ENCODE peak calls at places on chromosomes 13 and 19, in four cellular contexts. E is heart right ventricle, W is AG04450, L is mesendoderm. H is an unnamed sample.

GRCh38 chr19:1291761-1292418 is 6.2 kb downstream of the EFNA2 start:
- DNase-seq in E (no peak), W (no peak), L (no peak), H (no peak)

GRCh38 chr19:58338825-58339558 is 12.2 kb downstream of the ZSCAN22 start:
- DNase-seq in W (no peak), L (peak), E (no peak), H (no peak)

GRCh38 chr19:29574518-29574917 is 31.6 kb upstream of the POP4 start:
- DNase-seq in L (no peak), W (no peak), E (no peak), H (no peak)

GRCh38 chr13:82597737-82598136 is 1284.5 kb downstream of the SLITRK1 start:
- DNase-seq in E (no peak), L (peak), W (no peak), H (no peak)

GRCh38 chr13:29465741-29466293 is 129.7 kb downstream of the SLC7A1 start:
- DNase-seq in E (peak), W (peak), L (peak), H (no peak)

GRCh38 chr13:33445024-33445423 is 159.5 kb upstream of the STARD13 start:
- DNase-seq in L (no peak), W (no peak), E (no peak), H (no peak)

GRCh38 chr13:70960841-70961443 is 852.7 kb upstream of the KLHL1 start:
- DNase-seq in L (peak), W (no peak), E (no peak), H (no peak)

GRCh38 chr19:37691881-37692504 is 27.6 kb downstream of the ZNF607 start:
- DNase-seq in L (peak), W (peak), E (peak), H (peak)

GRCh38 chr13:111384441-111385181 is 64.2 kb downstream of the TEX29 start:
- DNase-seq in W (no peak), L (no peak), E (no peak), H (no peak)

GRCh38 chr13:20130652-20131051 is 30.2 kb downstream of the GJA3 start:
- DNase-seq in E (no peak), L (no peak), W (no peak), H (no peak)

GRCh38 chr19:36973021-36973843 is 57.1 kb downstream of the ZNF568 start:
- DNase-seq in W (peak), L (peak), E (peak), H (peak)

DNA sequence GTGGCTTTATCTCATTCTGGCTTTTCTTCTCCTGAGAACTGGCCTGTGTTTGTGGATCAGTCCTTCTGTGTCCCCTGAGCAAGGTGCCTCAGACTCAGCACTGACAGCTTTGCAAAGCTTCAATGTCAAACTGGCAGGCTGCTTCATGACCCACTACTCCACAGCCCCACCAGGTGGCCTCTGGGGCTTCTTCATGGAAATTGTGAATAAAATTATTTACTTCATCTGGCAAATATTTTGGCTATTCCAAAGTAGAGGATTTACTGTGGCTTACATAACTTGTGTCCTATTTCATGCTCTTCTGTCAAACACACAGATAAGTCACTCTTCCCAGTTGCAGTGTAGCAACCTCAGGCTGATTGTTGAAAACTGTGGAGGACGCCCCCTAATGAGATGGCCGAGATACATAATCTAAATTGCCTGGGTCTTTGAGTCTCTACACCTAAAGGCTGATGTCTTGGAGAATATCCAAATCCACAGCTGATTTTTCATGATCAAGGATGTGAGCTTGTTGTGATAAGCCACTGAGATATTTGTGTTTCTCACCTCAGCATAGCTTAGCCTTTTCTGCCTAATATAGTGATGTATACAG is 721.9 kb upstream of the SLC10A2 start:
- DNase-seq in L (peak), W (no peak), E (peak), H (no peak)
- H3K27ac ChIP-seq in L (no peak), W (no peak), E (no peak), H (no peak)

GRCh38 chr19:49530708-49531107 is 2.9 kb downstream of the RCN3 start:
- DNase-seq in E (no peak), L (no peak), W (no peak), H (no peak)

GRCh38 chr19:49538643-49539042 is 10.8 kb downstream of the RCN3 start:
- DNase-seq in W (no peak), E (no peak), L (no peak), H (no peak)

GRCh38 chr19:49536921-49537462 is 9.2 kb downstream of the RCN3 start:
- DNase-seq in W (no peak), L (no peak), E (no peak), H (no peak)

GRCh38 chr19:49534632-49535385 is 7.0 kb downstream of the RCN3 start:
- DNase-seq in E (no peak), W (no peak), L (no peak), H (no peak)

GRCh38 chr19:49533551-49534488 is 6.0 kb downstream of the RCN3 start:
- DNase-seq in L (peak), W (no peak), E (peak), H (peak)
- H3K27ac ChIP-seq in L (no peak), W (no peak), E (no peak), H (peak)

GRCh38 chr19:38697641-38698071 is 46.6 kb downstream of the CAPN12 start:
- DNase-seq in W (no peak), L (no peak), E (no peak), H (no peak)
- H3K27ac ChIP-seq in W (no peak), L (no peak), E (peak), H (peak)

GRCh38 chr19:54418930-54419800 is 3.9 kb downstream of the TTYH1 start:
- DNase-seq in L (no peak), W (no peak), E (no peak), H (no peak)

GRCh38 chr19:54421169-54421516 is 5.9 kb downstream of the TTYH1 start:
- DNase-seq in W (no peak), E (no peak), L (no peak), H (no peak)

GRCh38 chr19:54420383-54421168 is 5.3 kb downstream of the TTYH1 start:
- DNase-seq in W (no peak), E (peak), L (peak), H (peak)

GRCh38 chr19:54421521-54421920 is 6.3 kb downstream of the TTYH1 start:
- DNase-seq in W (no peak), L (no peak), E (no peak), H (no peak)

DNA sequence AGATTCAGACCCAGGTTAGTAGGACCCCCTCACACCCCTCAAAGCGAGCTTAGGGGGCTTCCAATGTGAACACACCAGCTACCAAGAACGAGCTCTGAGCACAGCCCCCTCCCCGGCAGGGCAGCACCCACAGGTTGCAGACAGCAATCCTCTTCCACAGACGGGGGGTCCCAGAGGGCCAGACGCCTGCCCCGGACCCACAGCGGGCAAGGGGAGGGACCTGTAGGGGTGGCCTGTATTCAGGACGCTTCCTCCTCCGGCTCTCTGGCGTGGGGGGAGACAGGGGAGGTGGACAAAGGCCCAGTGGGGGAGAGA is 4.8 kb downstream of the TTYH1 start:
- DNase-seq in L (no peak), W (no peak), E (no peak), H (no peak)
- H3K27ac ChIP-seq in L (no peak), W (no peak), E (peak), H (peak)

H was measured in substantia nigra.